ENCODE peak calls at places on chromosomes 3 and 15, in eight cellular contexts. T is IMR-90; A is body of pancreas; D is aorta; O is astrocyte; N is naive thymus-derived CD4-positive, alpha-beta T cell; B is MG63; K is NT2/D1. M is an unnamed sample. For H3K36me3 and H3K9me3, the result is how much of the 10 kb centered on the place peaks cover.

GRCh38 chr3:129827765-129828164 is 65.7 kb downstream of the TMCC1 start:
- DNase-seq in T (no peak), A (no peak), D (no peak), O (no peak), N (peak), B (no peak), K (no peak), M (peak)

GRCh38 chr15:79540551-79540950 is 108.4 kb downstream of the MINAR1 start:
- DNase-seq in T (no peak), A (no peak), D (no peak), O (no peak), N (no peak), B (no peak), K (no peak), M (no peak)

GRCh38 chr15:86483936-86484335 is 404.3 kb downstream of the AGBL1 start:
- DNase-seq in T (no peak), A (no peak), D (no peak), O (no peak), N (no peak), B (no peak), K (no peak), M (no peak)

GRCh38 chr15:91196768-91197167 is 96.7 kb downstream of the SV2B start:
- DNase-seq in T (no peak), A (no peak), D (no peak), O (no peak), N (no peak), B (no peak), K (no peak), M (no peak)

GRCh38 chr3:139327861-139328260 is 16.0 kb upstream of the MRPS22 start:
- DNase-seq in T (no peak), A (no peak), D (no peak), O (peak), N (peak), B (no peak), K (no peak), M (no peak)

GRCh38 chr15:98878172-98878571 is 129.4 kb downstream of the PGPEP1L start:
- DNase-seq in T (peak), A (no peak), D (no peak), O (peak), N (no peak), B (no peak), K (no peak), M (no peak)

GRCh38 chr3:156976933-156977332 is 150.8 kb downstream of the LEKR1 start:
- DNase-seq in T (no peak), A (no peak), D (no peak), O (no peak), N (no peak), B (no peak), K (no peak), M (no peak)

GRCh38 chr15:71748327-71748726 is 62.0 kb upstream of the NR2E3 start:
- DNase-seq in T (peak), A (no peak), D (no peak), O (peak), N (no peak), B (peak), K (no peak), M (no peak)

GRCh38 chr15:68586274-68586961 is 7.6 kb downstream of the CORO2B start:
- DNase-seq in T (peak), A (no peak), D (peak), O (peak), N (no peak), B (peak), K (no peak), M (no peak)

GRCh38 chr3:57078366-57079220 is 18.1 kb downstream of the SPATA12 start:
- DNase-seq in T (peak), A (peak), D (peak), O (peak), N (peak), B (peak), K (no peak), M (peak)

GRCh38 chr3:47010050-47010712 is 30.7 kb downstream of the NBEAL2 start:
- DNase-seq in T (no peak), A (peak), D (no peak), O (no peak), N (no peak), B (no peak), K (no peak), M (no peak)

GRCh38 chr15:64667736-64668161 is 107.6 kb downstream of the RBPMS2 start:
- DNase-seq in T (peak), A (no peak), D (no peak), O (peak), N (no peak), B (no peak), K (peak), M (no peak)

GRCh38 chr15:98567951-98568350 is 80.4 kb upstream of the IGF1R start:
- DNase-seq in T (no peak), A (no peak), D (no peak), O (no peak), N (no peak), B (peak), K (no peak), M (peak)

GRCh38 chr3:102235679-102236078 is 199.1 kb upstream of the ZPLD1 start:
- DNase-seq in T (peak), A (no peak), D (no peak), O (no peak), N (no peak), B (no peak), K (peak), M (peak)

GRCh38 chr3:69329897-69330296 is 56.0 kb downstream of the FRMD4B start:
- DNase-seq in T (peak), A (no peak), D (no peak), O (peak), N (no peak), B (no peak), K (no peak), M (no peak)

GRCh38 chr3:45487508-45487907 is 99.1 kb downstream of the LARS2 start:
- DNase-seq in T (no peak), A (no peak), D (no peak), O (no peak), N (no peak), B (no peak), K (no peak), M (no peak)

GRCh38 chr3:153273217-153273616 is 111.2 kb downstream of the RAP2B start:
- DNase-seq in T (no peak), A (no peak), D (no peak), O (no peak), N (no peak), B (no peak), K (no peak), M (no peak)

GRCh38 chr15:25052191-25052999 is 97.6 kb downstream of the SNRPN start:
- DNase-seq in T (no peak), A (peak), D (peak), O (no peak), N (no peak), B (no peak), K (no peak), M (no peak)

GRCh38 chr3:38574411-38575278 is 74.8 kb downstream of the SCN5A start:
- DNase-seq in T (peak), A (no peak), D (peak), O (no peak), N (no peak), B (no peak), K (no peak), M (peak)

GRCh38 chr15:33209575-33210519 is 15.3 kb upstream of the FMN1 start:
- DNase-seq in T (no peak), A (no peak), D (no peak), O (no peak), N (no peak), B (no peak), K (no peak), M (no peak)

GRCh38 chr15:22967084-22967770 is 12.9 kb downstream of the CYFIP1 start:
- DNase-seq in T (no peak), A (no peak), D (peak), O (no peak), N (no peak), B (no peak), K (no peak), M (no peak)

GRCh38 chr3:142595581-142595950 is 627 bp upstream of the PLS1 start:
- DNase-seq in T (peak), A (peak), D (no peak), O (peak), N (no peak), B (peak), K (peak), M (peak)

GRCh38 chr15:87368511-87368910 is 888.0 kb downstream of the NTRK3 start:
- DNase-seq in T (peak), A (no peak), D (no peak), O (no peak), N (no peak), B (peak), K (no peak), M (no peak)

GRCh38 chr3:140910860-140911259 is 30.8 kb upstream of the SLC25A36 start:
- DNase-seq in T (peak), A (no peak), D (no peak), O (no peak), N (no peak), B (no peak), K (peak), M (peak)
- H3K4me3 ChIP-seq in T (peak), A (no peak), D (no peak), O (no peak), N (no peak), B (no peak), K (no peak), M (peak)

DNA sequence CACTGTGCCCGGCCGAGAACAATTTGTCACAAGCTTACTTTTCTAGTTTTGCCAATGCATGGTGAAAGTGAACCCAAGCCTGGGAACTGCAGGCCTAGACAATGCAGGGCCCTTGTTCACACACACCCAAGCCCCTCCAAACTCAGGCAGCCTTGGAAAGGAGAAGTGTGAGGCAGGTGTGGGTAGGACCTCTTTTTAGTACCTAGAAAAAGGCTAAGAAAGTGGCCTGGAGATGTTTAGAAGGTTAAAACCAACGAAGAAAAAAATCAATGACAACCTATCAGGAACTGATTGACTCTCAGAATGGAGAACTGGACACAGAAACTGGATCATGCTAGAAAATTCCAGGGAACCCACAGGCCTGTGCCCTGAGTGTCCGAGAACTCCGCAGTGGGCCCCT is 18.8 kb downstream of the IDH2 start:
- DNase-seq in T (no peak), A (no peak), D (no peak), O (no peak), N (no peak), B (no peak), K (no peak), M (no peak)
- H3K36me3 ChIP-seq in T (half or more), A (under half), D (under half), O (under half), N (half or more), B (under half), K (half or more), M (under half)

DNA sequence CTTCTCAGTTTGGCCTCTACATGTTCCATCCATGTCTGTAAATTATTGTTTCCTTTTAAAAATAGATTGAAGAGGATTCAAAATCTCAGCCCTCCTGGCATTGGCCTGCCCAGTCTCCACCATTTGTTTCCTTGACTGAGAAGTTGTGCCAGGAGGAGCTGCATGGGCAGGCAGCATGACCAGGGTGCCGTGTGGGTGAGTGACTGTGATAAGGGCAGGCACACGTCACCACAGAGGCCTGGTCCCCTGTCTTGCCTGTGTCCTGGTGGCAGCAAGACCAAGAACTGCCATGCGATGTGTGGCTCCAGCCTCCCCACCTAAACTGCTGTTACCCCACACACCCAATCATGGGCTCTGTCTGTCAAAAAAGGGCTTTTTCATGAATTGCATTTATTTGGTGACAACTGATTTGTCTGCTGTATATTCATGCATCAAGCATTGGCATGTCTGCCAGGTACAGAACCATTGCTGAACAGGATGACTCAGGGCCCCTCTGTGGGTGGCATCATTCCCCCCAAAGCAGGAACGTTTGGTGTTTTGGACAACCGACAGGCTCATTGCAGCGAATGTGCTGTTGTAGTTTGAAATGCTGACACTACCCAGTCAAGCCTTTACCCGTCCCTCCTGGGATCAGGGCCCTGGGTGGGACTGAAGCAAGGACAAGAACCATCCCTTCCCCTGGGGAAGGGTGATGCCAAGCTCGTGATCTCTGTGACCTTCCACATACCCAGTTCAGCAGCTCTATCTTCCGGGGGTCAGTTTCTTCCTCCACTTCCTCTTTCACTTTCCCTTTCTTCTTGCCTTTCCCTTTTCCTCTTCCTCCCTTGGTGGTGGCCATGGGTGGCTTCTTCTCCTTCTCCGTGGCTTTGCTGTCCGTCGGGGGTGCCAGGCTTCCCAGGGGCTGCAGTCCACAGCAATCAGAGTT is 51.6 kb downstream of the TRPM1 start:
- DNase-seq in T (no peak), A (no peak), D (no peak), O (no peak), N (no peak), B (no peak), K (no peak), M (no peak)
- H3K9me3 ChIP-seq in T (under half), A (under half), D (under half), O (under half), N (under half), B (under half), K (under half), M (under half)

GRCh38 chr3:177899275-177900067 is 636.8 kb upstream of the KCNMB2 start:
- DNase-seq in T (no peak), A (no peak), D (no peak), O (no peak), N (no peak), B (no peak), K (no peak), M (no peak)
- H3K4me3 ChIP-seq in T (no peak), A (no peak), D (no peak), O (no peak), N (no peak), B (no peak), K (no peak), M (no peak)

GRCh38 chr3:52649461-52650210 is 36.1 kb downstream of the PBRM1 start:
- DNase-seq in T (peak), A (no peak), D (no peak), O (peak), N (no peak), B (peak), K (no peak), M (no peak)
- H3K36me3 ChIP-seq in T (under half), A (under half), D (under half), O (under half), N (half or more), B (under half), K (half or more), M (half or more)

GRCh38 chr3:65130782-65131181 is 443.0 kb upstream of the ADAMTS9 start:
- DNase-seq in T (no peak), A (no peak), D (no peak), O (peak), N (no peak), B (no peak), K (no peak), M (no peak)

GRCh38 chr3:65126527-65127440 is 439.0 kb upstream of the ADAMTS9 start:
- DNase-seq in T (peak), A (no peak), D (no peak), O (peak), N (no peak), B (peak), K (no peak), M (no peak)

GRCh38 chr3:65128346-65128745 is 440.5 kb upstream of the ADAMTS9 start:
- DNase-seq in T (no peak), A (no peak), D (no peak), O (no peak), N (no peak), B (no peak), K (no peak), M (no peak)
- H3K9me3 ChIP-seq in T (under half), A (under half), D (under half), O (under half), N (under half), B (under half), K (under half), M (under half)

GRCh38 chr3:150370129-150370602 is 37.9 kb upstream of the TSC22D2 start:
- DNase-seq in T (peak), A (peak), D (no peak), O (peak), N (no peak), B (peak), K (peak), M (peak)
- H3K4me3 ChIP-seq in T (peak), A (no peak), D (peak), O (peak), N (no peak), B (peak), K (peak), M (peak)

GRCh38 chr3:37337481-37337880 is 163.1 kb upstream of the LRRFIP2 start:
- DNase-seq in T (no peak), A (no peak), D (no peak), O (no peak), N (no peak), B (no peak), K (no peak), M (no peak)

GRCh38 chr3:37338500-37338899 is 164.1 kb upstream of the LRRFIP2 start:
- DNase-seq in T (no peak), A (no peak), D (no peak), O (no peak), N (no peak), B (no peak), K (no peak), M (no peak)
- H3K36me3 ChIP-seq in T (under half), A (under half), D (under half), O (under half), N (half or more), B (under half), K (under half), M (under half)

DNA sequence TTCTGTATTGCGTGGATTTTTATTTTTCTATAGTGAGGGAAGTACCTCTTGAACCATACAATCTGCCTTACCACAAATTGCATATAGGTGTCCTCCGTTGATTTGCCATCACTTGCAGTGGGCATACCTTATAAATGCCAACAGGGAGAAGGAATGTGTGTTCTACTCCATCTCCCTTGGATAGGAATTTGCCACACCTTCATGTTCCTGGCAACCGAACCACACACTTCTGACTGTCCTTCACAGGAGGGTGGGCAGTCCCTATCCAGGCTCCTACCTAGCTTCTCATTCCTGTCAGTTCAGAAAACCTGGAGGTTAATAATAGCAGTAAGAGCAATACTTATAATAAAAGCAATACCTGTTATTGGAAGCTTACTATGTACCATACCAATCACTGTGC is 357.7 kb downstream of the EFHB start:
- DNase-seq in T (no peak), A (no peak), D (no peak), O (no peak), N (no peak), B (no peak), K (no peak), M (no peak)
- H3K9me3 ChIP-seq in T (under half), A (under half), D (under half), O (under half), N (under half), B (under half), K (under half), M (under half)

M was measured in SJCRH30.